ENCODE peak calls at places on chromosome 7, in five cellular contexts. N is H1, S is A549, E is K562, R is IMR-90. M is an unnamed sample.

GRCh38 chr7:149855368-149856305 is 17.5 kb downstream of the ZNF862 start:
- DNase-seq in E (peak), N (no peak), R (peak), S (no peak), M (peak)

GRCh38 chr7:158368449-158368848 is 219.2 kb downstream of the PTPRN2 start:
- DNase-seq in R (no peak), E (no peak), N (no peak), S (no peak), M (no peak)

GRCh38 chr7:69732203-69732602 is 133.9 kb downstream of the AUTS2 start:
- DNase-seq in N (no peak), S (peak), E (no peak), R (no peak), M (no peak)

GRCh38 chr7:12139421-12139820 is 71.7 kb upstream of the TMEM106B start:
- DNase-seq in E (no peak), S (no peak), N (no peak), R (no peak), M (no peak)

GRCh38 chr7:133536450-133536849 is 283.6 kb downstream of the EXOC4 start:
- DNase-seq in N (no peak), R (no peak), S (no peak), E (no peak), M (no peak)

GRCh38 chr7:23022258-23022745 is 8.4 kb upstream of the HYCC1 start:
- DNase-seq in R (peak), N (no peak), S (no peak), E (no peak), M (no peak)

GRCh38 chr7:153324094-153324493 is 564.5 kb downstream of the ACTR3B start:
- DNase-seq in E (no peak), N (no peak), R (no peak), S (no peak), M (no peak)

GRCh38 chr7:34260282-34260681 is 354.9 kb downstream of the BMPER start:
- DNase-seq in E (no peak), S (peak), R (peak), N (no peak), M (peak)

GRCh38 chr7:55966851-55967250 is 2.5 kb downstream of the NIPSNAP2 start:
- DNase-seq in S (no peak), N (no peak), E (no peak), R (no peak), M (no peak)

GRCh38 chr7:142557971-142558582 is 191.2 kb upstream of the PRSS1 start:
- DNase-seq in R (peak), E (peak), N (peak), S (peak), M (peak)

GRCh38 chr7:30224511-30225031 is 59.8 kb upstream of the ZNRF2 start:
- DNase-seq in R (peak), E (no peak), N (no peak), S (no peak), M (no peak)

GRCh38 chr7:7821517-7821916 is 103.1 kb upstream of the RPA3 start:
- DNase-seq in E (no peak), R (no peak), N (no peak), S (no peak), M (no peak)
- TF ChIP-seq CEBPB in E (no peak), R (no peak), N (no peak), S (no peak), M (no peak)

GRCh38 chr7:77288676-77289320 is 89.2 kb upstream of the FGL2 start:
- DNase-seq in E (no peak), R (peak), S (no peak), N (no peak), M (no peak)
- TF ChIP-seq CEBPB in E (no peak), R (no peak), S (no peak), N (no peak), M (no peak)

DNA sequence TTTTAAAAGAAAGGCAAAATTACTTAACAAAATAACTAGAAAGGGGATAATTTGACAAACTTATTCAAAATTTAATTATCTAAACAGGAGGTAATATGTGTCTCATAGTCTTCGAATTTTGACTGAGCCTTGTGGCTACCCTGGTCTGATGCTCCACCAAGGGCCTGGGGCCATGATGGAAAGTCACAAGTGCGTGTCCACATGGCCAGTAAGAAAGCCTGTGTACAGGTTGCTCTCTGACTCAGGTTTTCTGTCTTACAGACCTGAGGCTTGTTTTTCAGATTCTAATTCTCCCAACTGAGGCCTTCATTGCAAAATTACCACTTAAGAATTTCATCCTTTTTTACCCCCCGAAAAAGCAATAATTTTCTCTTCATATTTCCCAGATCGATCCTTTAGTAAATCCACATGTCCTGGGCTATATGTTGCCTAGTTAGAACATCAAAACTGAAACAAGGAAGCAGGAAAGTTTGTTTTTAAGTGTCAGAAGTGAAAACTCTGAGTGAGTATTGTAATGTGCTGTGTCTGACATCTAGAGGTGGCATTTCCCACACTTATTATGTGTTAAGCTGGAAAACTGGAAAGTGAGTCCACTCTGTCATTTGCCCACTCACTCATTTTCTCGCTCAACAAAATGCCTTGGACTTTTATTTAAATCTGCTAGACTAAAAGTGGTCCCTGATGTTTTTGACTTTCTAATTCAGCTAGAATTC is 10.0 kb downstream of the CYP3A43 start:
- DNase-seq in R (no peak), N (no peak), E (no peak), S (peak), M (no peak)
- TF ChIP-seq CEBPB in R (no peak), N (no peak), E (no peak), S (no peak), M (no peak)

GRCh38 chr7:843230-843629 is 11.0 kb downstream of the SUN1 start:
- DNase-seq in S (no peak), N (no peak), E (no peak), R (no peak), M (no peak)

GRCh38 chr7:844514-844913 is 12.2 kb downstream of the SUN1 start:
- DNase-seq in S (no peak), N (no peak), E (no peak), R (no peak), M (no peak)

GRCh38 chr7:841943-842342 is 9.7 kb downstream of the SUN1 start:
- DNase-seq in R (no peak), S (no peak), E (no peak), N (no peak), M (no peak)

GRCh38 chr7:844043-844442 is 11.8 kb downstream of the SUN1 start:
- DNase-seq in R (no peak), S (no peak), N (no peak), E (no peak), M (no peak)

DNA sequence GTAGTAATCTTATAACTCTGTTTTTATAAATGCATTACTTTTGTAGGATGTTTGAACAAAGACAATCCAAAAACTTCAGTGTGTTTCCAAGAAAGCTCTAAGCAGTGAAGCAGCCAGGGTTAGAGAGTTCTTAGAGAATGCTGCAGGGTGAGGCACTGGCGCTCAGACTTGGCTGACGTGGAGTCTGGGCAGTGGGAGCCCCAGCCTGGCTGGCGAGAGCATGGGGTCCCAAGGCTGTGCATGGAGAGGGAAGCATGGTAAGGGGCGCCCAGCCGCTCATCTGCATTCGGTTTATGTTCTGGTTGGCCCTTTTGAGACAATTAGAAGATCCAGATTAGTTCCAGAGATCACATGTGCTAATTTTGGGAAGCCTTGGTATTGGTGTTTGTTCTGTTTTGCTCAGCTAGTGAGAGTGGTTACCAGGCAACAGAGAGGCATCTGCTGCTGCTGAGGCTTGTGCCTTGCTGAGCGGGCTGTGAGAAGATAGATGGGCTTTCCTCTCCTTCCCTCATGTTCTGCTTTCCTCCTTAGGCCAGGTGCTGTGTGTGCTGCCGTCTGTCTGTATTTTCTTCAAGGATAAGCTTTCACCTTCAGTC is 10.3 kb downstream of the SUN1 start:
- DNase-seq in R (no peak), N (no peak), E (no peak), S (no peak), M (no peak)
- TF ChIP-seq CEBPB in R (no peak), N (no peak), E (no peak), S (no peak), M (no peak)

DNA sequence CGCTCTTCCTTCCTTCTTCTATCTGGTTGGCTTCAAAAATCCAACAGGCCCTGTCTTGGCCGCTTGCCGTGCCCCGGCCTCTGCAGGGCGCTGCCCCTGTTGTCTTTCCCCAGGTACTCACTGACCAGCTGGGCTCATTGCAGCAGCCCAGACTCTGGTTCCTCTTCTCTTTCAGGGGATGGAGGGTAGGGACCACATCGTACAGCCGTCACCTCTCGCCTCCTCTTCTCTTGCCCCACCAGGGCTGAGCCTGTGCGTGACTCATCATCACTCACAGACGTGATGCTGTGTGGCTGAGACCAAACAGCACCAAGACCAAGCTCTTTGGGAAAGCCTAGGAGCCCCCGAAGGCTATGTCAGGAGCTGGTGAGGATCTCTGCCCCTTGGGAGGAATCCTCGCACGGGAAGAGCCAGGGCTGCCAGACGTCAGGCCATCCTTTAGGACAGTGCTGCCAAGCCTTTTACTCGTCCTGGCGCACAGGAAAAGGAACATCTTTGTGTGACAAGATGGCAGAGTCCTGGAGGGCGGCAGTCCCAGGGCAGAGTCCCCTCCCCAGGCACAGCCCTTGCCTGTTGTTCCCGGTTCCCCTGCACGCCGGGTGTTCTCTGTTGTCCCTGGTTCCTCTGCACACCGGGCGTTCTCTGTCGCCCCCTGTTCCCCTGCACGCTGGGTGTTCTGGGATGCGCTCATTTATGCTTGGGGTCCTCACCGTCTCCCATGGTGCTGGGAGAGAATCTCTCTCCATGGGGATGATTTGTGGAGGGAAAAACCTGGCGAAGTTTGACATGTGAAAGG is 188.5 kb upstream of the SHH start:
- DNase-seq in E (no peak), N (peak), S (no peak), R (no peak), M (no peak)
- TF ChIP-seq CEBPB in E (no peak), N (no peak), S (no peak), R (no peak), M (no peak)

GRCh38 chr7:303884-304573 is 14.1 kb downstream of the FOXL3 start:
- DNase-seq in E (no peak), N (no peak), R (no peak), S (no peak), M (no peak)

GRCh38 chr7:304574-305409 is 14.8 kb downstream of the FOXL3 start:
- DNase-seq in R (no peak), S (no peak), E (no peak), N (no peak), M (no peak)

GRCh38 chr7:301291-302053 is 11.5 kb downstream of the FOXL3 start:
- DNase-seq in E (no peak), S (no peak), R (no peak), N (no peak), M (no peak)

GRCh38 chr7:302054-302992 is 12.4 kb downstream of the FOXL3 start:
- DNase-seq in R (no peak), N (no peak), S (no peak), E (no peak), M (no peak)

DNA sequence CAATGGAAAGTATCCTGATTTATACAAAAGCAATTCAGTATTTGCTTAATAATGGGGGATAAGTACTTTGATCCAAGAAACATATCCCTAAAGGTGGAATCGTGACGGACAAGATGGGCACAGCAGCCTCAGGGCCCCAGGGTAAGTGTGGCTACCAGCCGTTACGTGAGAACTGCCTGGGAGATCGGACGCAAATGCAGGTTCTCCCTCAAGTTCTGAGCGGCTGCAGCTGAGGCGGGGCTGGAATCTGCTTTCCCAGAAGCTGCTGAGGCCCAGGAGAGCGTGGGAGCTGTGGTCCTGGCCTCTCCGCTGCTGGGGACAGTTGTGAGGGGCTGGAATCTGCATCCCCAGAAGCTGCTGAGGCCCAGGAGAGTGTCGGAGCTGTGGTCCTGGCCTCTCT is 13.5 kb downstream of the FOXL3 start:
- DNase-seq in N (no peak), E (no peak), R (no peak), S (no peak), M (no peak)
- TF ChIP-seq CEBPB in N (no peak), E (no peak), R (no peak), S (no peak), M (no peak)

GRCh38 chr7:94348142-94348541 is 46.6 kb upstream of the COL1A2 start:
- DNase-seq in N (no peak), E (no peak), S (no peak), R (peak), M (no peak)

GRCh38 chr7:94338921-94339371 is 55.7 kb upstream of the COL1A2 start:
- DNase-seq in N (no peak), E (peak), S (no peak), R (peak), M (no peak)

GRCh38 chr7:94350729-94351128 is 44.0 kb upstream of the COL1A2 start:
- DNase-seq in N (no peak), S (no peak), R (no peak), E (no peak), M (no peak)

GRCh38 chr7:94345907-94346306 is 48.8 kb upstream of the COL1A2 start:
- DNase-seq in S (no peak), E (no peak), N (no peak), R (no peak), M (no peak)

DNA sequence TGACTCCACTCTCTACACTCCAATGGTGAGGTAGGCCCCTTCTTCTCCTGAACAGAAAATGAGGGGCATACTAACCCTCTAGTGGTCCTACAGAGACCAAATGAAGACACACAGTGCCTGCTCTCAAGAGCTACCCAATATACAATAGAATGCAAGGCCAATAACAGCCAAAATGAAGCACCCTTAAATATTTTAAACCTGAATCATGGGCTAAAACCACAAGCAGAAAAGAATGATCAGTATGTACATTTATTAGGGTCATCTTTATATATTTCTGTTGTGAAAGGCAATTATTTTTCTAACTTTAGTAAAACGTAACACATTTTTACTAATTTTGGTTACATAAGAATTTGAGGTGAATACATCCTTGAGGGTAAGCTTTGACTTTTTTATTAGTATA is 49.9 kb upstream of the COL1A2 start:
- DNase-seq in E (no peak), N (no peak), S (no peak), R (peak), M (no peak)
- TF ChIP-seq CEBPB in E (no peak), N (no peak), S (no peak), R (no peak), M (no peak)